ENCODE peak calls at places on chromosomes 16 and 17, in four cellular contexts. E is K562, U is H1, M is GM12878. X is an unnamed sample.

GRCh38 chr17:16378631-16379282 is 2.1 kb upstream of the UBB start:
- DNase-seq in U (no peak), M (no peak), E (peak), X (no peak)

GRCh38 chr17:50686494-50687199 is 21.1 kb downstream of the ANKRD40 start:
- DNase-seq in E (no peak), U (no peak), M (no peak), X (peak)

GRCh38 chr16:27222499-27223225 is 19.3 kb downstream of the KDM8 start:
- DNase-seq in M (no peak), E (no peak), U (no peak), X (peak)

GRCh38 chr16:26316683-26317464 is 625.1 kb downstream of the HS3ST4 start:
- DNase-seq in U (peak), M (no peak), E (no peak), X (no peak)

GRCh38 chr17:1511756-1512321 is 4.6 kb downstream of the INPP5K start:
- DNase-seq in U (no peak), M (no peak), E (no peak), X (no peak)

GRCh38 chr16:19344224-19344801 is 58.8 kb downstream of the CLEC19A start:
- DNase-seq in U (no peak), E (no peak), M (no peak), X (no peak)

GRCh38 chr16:56606688-56607618 is 1.4 kb upstream of the MT2A start:
- DNase-seq in M (no peak), E (no peak), U (no peak), X (peak)

GRCh38 chr17:67293251-67294203 is 48.5 kb upstream of the HELZ start:
- DNase-seq in U (peak), M (peak), E (peak), X (peak)

GRCh38 chr16:84942786-84943185 is 68.5 kb downstream of the ZDHHC7 start:
- DNase-seq in M (no peak), E (no peak), U (no peak), X (no peak)

GRCh38 chr17:73616873-73617430 is 27.3 kb downstream of the SDK2 start:
- DNase-seq in M (no peak), E (no peak), U (no peak), X (no peak)

GRCh38 chr16:4700997-4701743 is 7.8 kb downstream of the NUDT16L1 start:
- DNase-seq in E (no peak), M (no peak), U (no peak), X (no peak)

GRCh38 chr16:35142809-35143192 is 1683.4 kb downstream of the TP53TG3F start:
- DNase-seq in M (no peak), E (no peak), U (no peak), X (no peak)

GRCh38 chr17:18262111-18262510 is 1.6 kb downstream of the MIEF2 start:
- DNase-seq in E (no peak), M (no peak), U (no peak), X (no peak)

GRCh38 chr16:51526622-51527021 is 375.6 kb upstream of the SALL1 start:
- DNase-seq in M (no peak), E (no peak), U (no peak), X (no peak)

GRCh38 chr16:88455610-88456355 is 2.7 kb downstream of the ZFPM1 start:
- DNase-seq in U (no peak), M (peak), E (peak), X (peak)

GRCh38 chr16:89201467-89202377 is 1.4 kb upstream of the SLC22A31 start:
- DNase-seq in E (peak), M (no peak), U (peak), X (peak)

GRCh38 chr17:794876-795275 is 12.7 kb downstream of the MRM3 start:
- DNase-seq in U (no peak), E (peak), M (no peak), X (peak)

DNA sequence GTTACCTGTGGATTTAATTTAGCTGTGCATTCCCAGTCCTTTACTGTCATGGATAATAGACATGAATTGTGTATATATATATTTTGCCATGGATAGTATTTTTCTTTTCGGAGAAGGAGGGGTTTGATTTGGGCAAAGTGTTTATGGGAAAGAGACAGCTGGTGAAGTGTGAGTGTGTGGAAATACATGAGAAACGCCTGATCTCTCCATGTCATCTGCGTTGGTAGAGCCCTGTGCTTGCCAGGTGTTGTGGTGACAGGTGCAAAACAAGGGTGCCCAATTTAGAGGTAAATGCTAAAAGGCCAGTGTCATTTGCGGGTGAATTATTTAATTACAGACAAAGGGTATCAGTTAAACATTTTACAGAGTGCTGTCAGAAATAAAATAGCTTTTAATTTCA is 23.4 kb downstream of the NDEL1 start:
- DNase-seq in U (no peak), E (no peak), M (no peak), X (no peak)
- TF ChIP-seq CHD1 in U (no peak), E (no peak), M (no peak), X (no peak)

GRCh38 chr16:2297506-2297860 is 29.6 kb upstream of the RNPS1 start:
- DNase-seq in M (no peak), U (no peak), E (no peak), X (no peak)

GRCh38 chr16:2299121-2299914 is 31.4 kb upstream of the RNPS1 start:
- DNase-seq in M (no peak), E (no peak), U (no peak), X (no peak)

GRCh38 chr16:2295056-2295798 is 27.3 kb upstream of the RNPS1 start:
- DNase-seq in U (no peak), M (peak), E (no peak), X (no peak)

GRCh38 chr16:2298621-2299020 is 30.7 kb upstream of the RNPS1 start:
- DNase-seq in M (no peak), U (no peak), E (no peak), X (no peak)

GRCh38 chr16:2296662-2297505 is 29.0 kb upstream of the RNPS1 start:
- DNase-seq in M (no peak), U (peak), E (peak), X (no peak)
- TF ChIP-seq CHD1 in M (no peak), U (no peak), E (no peak), X (no peak)

GRCh38 chr17:55386931-55387330 is 34.7 kb downstream of the MMD start:
- DNase-seq in M (no peak), E (no peak), U (no peak), X (no peak)
- TF ChIP-seq CHD1 in M (no peak), E (no peak), U (no peak), X (no peak)

DNA sequence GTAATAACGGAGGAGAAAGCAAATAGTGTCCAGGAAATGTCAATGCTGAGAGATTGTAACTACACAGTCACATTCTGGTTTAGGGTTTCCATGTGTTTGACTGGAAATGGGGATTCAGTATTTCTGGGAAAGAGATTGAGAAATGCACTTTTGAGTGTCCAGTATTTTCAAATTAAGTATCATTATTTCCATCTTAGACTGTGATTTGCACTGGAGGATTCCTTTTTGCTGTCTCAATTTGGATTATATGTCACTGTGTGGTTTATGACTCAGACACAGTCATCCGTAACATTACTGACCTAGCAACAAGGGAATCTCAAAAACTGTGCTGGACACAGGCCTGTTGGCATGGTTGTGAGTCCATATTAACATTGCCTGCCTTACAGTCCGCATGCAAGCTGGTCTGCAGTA is 681.4 kb downstream of the CDH11 start:
- DNase-seq in U (no peak), M (no peak), E (no peak), X (peak)
- TF ChIP-seq CHD1 in U (no peak), M (no peak), E (no peak), X (no peak)

DNA sequence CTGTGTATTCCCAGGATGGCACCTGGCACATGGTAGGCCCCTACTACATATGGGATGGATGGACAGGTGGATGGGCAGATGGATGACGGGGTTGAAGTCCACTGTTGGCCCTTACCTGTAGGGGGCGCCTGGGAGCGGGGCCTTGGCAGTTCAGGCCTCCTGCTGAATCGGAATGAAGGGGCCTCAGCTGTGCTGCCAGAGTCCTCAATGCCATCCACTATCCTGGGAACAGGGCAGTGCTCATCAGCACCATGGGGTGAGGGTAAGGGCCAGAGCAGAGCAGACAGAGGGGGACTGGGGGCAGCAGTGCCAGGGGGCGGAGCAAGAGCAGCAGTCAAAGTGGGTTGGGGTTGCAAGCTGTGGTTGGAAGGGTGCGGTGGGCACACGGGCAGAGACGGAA is 8.3 kb upstream of the RAB5C start:
- DNase-seq in U (no peak), M (no peak), E (peak), X (no peak)
- TF ChIP-seq CHD1 in U (no peak), M (no peak), E (no peak), X (no peak)

DNA sequence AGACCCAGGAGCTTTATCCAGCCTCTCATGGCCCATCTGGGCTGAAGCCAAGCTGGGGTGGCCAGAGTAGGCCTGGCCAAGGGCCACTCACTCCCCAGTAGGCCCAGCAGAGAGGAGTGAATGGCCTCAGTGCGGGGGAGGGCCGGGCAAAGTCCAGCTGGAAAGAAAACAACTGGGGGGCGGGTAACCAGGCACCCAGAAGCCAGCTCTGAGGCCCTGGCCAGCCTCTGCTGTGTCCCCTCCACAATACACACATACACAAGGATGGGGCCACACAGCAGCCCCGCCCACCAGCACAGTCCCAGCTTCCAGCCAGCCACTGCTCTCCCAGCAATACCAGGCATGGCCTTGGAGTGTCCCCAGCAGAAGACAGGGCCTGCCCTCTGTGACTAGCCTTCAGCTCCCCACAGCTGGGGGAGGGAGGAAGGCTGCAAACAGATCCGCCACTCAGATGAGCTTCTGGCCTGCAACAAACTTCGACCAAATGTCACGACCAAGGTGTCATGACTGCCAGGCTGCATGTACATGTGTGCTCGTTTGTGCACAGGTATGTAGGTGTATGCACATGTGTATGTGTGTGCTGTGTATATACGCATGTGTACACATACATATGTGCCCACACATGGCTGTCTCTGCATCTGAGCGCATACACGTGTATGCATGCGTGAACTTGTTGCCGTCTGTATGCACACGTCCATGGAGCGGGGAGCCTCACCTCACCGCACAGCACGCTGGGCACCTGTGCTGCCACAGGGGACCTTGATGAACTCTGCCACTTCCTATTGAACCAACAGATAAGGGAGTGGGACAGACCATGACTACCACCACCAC is 5.0 kb downstream of the CARHSP1 start:
- DNase-seq in U (no peak), M (no peak), E (peak), X (no peak)
- TF ChIP-seq CHD1 in U (no peak), M (no peak), E (no peak), X (no peak)

X was measured in IMR-90.